ENCODE peak calls at places on chromosomes 4 and X, in eight cellular contexts. A, K, V, S, Q, Z, F and O are unnamed samples.

GRCh38 chrX:106734827-106735226 is 8.3 kb downstream of the RNF128 start:
- DNase-seq in A (no peak), K (no peak), V (no peak), S (no peak), Q (no peak), Z (no peak), F (no peak), O (no peak)

GRCh38 chr4:15132739-15133138 is 130.5 kb downstream of the CPEB2 start:
- DNase-seq in A (no peak), K (no peak), V (no peak), S (no peak), Q (no peak), Z (no peak), F (no peak), O (no peak)

GRCh38 chr4:94642561-94642866 is 115.2 kb upstream of the BMPR1B start:
- DNase-seq in A (no peak), K (no peak), V (peak; percentile 41), S (no peak), Q (no peak), Z (no peak), F (no peak), O (no peak)

GRCh38 chr4:10053635-10054453 is 32.5 kb upstream of the SLC2A9 start:
- DNase-seq in A (no peak), K (no peak), V (no peak), S (no peak), Q (no peak), Z (no peak), F (no peak), O (no peak)

GRCh38 chr4:153649572-153649991 is 34.5 kb upstream of the TLR2 start:
- DNase-seq in A (peak; percentile 61), K (no peak), V (peak; percentile 56), S (no peak), Q (no peak), Z (no peak), F (no peak), O (no peak)

GRCh38 chr4:3851881-3852280 is 85.7 kb downstream of the ADRA2C start:
- DNase-seq in A (no peak), K (no peak), V (no peak), S (no peak), Q (peak; percentile 15), Z (no peak), F (no peak), O (no peak)

GRCh38 chr4:30295652-30296051 is 424.5 kb upstream of the PCDH7 start:
- DNase-seq in A (no peak), K (no peak), V (no peak), S (no peak), Q (no peak), Z (peak; percentile 6), F (no peak), O (no peak)

GRCh38 chrX:148051973-148052372 is 70.8 kb downstream of the FMR1NB start:
- DNase-seq in A (no peak), K (no peak), V (no peak), S (no peak), Q (no peak), Z (peak; percentile 41), F (no peak), O (no peak)

GRCh38 chrX:153966841-153967535 is 4.6 kb downstream of the HCFC1 start:
- DNase-seq in A (no peak), K (peak; percentile 30), V (peak; percentile 60), S (no peak), Q (peak; percentile 66), Z (no peak), F (no peak), O (no peak)
- H3K4me3 ChIP-seq in A (no peak overlapping the region), K (peak overlapping the region; percentile 93), V (no peak overlapping the region), S (no peak overlapping the region), Q (peak overlapping the region; percentile 94), Z (peak overlapping the region; percentile 17), F (peak overlapping the region; percentile 72), O (no peak overlapping the region)

DNA sequence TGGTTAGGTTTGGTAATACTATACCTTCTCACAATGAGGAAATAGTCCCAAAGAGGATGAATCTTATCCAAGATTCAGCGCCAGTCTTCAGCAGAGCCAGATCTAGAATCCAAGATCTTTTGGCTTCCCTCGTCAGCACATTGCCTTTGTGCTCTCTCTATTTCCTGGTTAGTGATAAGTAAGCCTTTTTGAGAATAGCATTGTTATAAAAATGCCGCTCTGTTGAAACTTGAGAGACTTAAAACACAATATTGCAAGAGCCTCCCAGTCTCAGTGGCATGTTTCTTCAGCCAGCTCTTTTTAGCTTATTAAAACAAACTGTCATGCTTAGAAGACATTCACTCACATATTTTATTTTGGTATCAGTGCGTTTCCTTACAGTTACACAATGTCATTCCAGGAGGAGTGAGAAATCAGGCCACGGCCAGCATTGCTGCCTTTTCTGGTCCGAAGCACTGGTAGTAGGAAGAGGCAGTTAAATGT is 141.4 kb downstream of the KLHL8 start:
- DNase-seq in A (no peak), K (no peak), V (peak; percentile 86), S (no peak), Q (no peak), Z (no peak), F (no peak), O (peak; percentile 84)
- H3K4me1 ChIP-seq in A (peaks cover 21% of the 10 kb centered on the region), K (peaks cover 8% of the 10 kb centered on the region), V (peaks cover 43% of the 10 kb centered on the region), S (peaks cover 38% of the 10 kb centered on the region), Q (peaks cover 6% of the 10 kb centered on the region), Z (peaks cover 58% of the 10 kb centered on the region), F (peaks cover 63% of the 10 kb centered on the region), O (no peaks in the 10 kb centered on the region)

GRCh38 chr4:147727476-147728028 is 4.3 kb upstream of the ARHGAP10 start:
- DNase-seq in A (peak; percentile 74), K (no peak), V (peak; percentile 44), S (no peak), Q (no peak), Z (no peak), F (no peak), O (no peak)

GRCh38 chr4:147723316-147723715 is 8.6 kb upstream of the ARHGAP10 start:
- DNase-seq in A (no peak), K (no peak), V (peak; percentile 17), S (no peak), Q (no peak), Z (no peak), F (no peak), O (no peak)

GRCh38 chr4:147725673-147726072 is 6.2 kb upstream of the ARHGAP10 start:
- DNase-seq in A (peak; percentile 64), K (no peak), V (peak; percentile 49), S (no peak), Q (no peak), Z (no peak), F (no peak), O (no peak)

GRCh38 chr4:147730333-147730732 is 1.6 kb upstream of the ARHGAP10 start:
- DNase-seq in A (no peak), K (no peak), V (peak; percentile 36), S (no peak), Q (no peak), Z (no peak), F (no peak), O (no peak)

GRCh38 chr4:147724468-147725201 is 7.3 kb upstream of the ARHGAP10 start:
- DNase-seq in A (no peak), K (no peak), V (no peak), S (no peak), Q (no peak), Z (no peak), F (no peak), O (no peak)
- H3K9me3 ChIP-seq in A (no peaks in the 10 kb centered on the region), K (no peaks in the 10 kb centered on the region), V (no peaks in the 10 kb centered on the region), S (no peaks in the 10 kb centered on the region), Q (no peaks in the 10 kb centered on the region), Z (no peaks in the 10 kb centered on the region), F (no peaks in the 10 kb centered on the region), O (no peaks in the 10 kb centered on the region)

DNA sequence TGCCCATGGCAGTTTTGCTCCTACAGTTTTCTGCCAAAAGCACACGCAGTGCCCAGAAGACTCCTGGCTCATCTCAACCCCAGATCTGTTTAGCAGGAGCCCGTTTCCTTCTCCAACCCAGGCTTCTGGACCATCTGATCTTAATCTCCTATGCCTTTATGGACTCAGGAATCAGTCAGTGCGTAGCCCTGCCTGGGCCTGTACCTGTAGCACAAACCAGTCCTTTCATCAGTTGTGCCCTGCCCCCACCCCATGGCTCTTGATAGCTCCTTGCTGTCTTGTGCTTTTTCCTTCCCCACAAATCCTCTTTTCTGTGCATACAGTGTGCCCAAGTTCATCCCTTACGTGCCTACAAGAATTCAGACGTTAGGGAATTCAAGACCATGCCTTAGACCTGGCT is 1.5 kb downstream of the ZNF718 start:
- DNase-seq in A (peak; percentile 30), K (no peak), V (no peak), S (no peak), Q (no peak), Z (no peak), F (no peak), O (no peak)
- H3K4me3 ChIP-seq in A (peak overlapping the region; percentile 90), K (peak overlapping the region; percentile 92), V (peak overlapping the region; percentile 86), S (no peak overlapping the region), Q (peak overlapping the region; percentile 96), Z (peak overlapping the region; percentile 75), F (peak overlapping the region; percentile 72), O (peak overlapping the region; percentile 88)

GRCh38 chrX:149286940-149287349 is 218.2 kb downstream of the IDS start:
- DNase-seq in A (peak; percentile 33), K (peak; percentile 1), V (peak; percentile 39), S (peak; percentile 48), Q (peak; percentile 29), Z (no peak), F (no peak), O (no peak)

GRCh38 chrX:149282909-149283308 is 222.2 kb downstream of the IDS start:
- DNase-seq in A (no peak), K (no peak), V (no peak), S (no peak), Q (no peak), Z (no peak), F (no peak), O (no peak)

GRCh38 chrX:149280011-149280410 is 225.1 kb downstream of the IDS start:
- DNase-seq in A (no peak), K (no peak), V (no peak), S (no peak), Q (no peak), Z (no peak), F (no peak), O (no peak)

GRCh38 chrX:149284616-149285015 is 220.5 kb downstream of the IDS start:
- DNase-seq in A (no peak), K (no peak), V (no peak), S (no peak), Q (no peak), Z (no peak), F (no peak), O (no peak)

GRCh38 chrX:149283853-149284252 is 221.3 kb downstream of the IDS start:
- DNase-seq in A (no peak), K (no peak), V (no peak), S (no peak), Q (no peak), Z (no peak), F (no peak), O (no peak)
- H3K4me1 ChIP-seq in A (no peaks in the 10 kb centered on the region), K (no peaks in the 10 kb centered on the region), V (no peaks in the 10 kb centered on the region), S (no peaks in the 10 kb centered on the region), Q (no peaks in the 10 kb centered on the region), Z (no peaks in the 10 kb centered on the region), F (no peaks in the 10 kb centered on the region), O (no peaks in the 10 kb centered on the region)

GRCh38 chr4:650951-651883 is 22.9 kb downstream of the ATP5ME start:
- DNase-seq in A (peak; percentile 7), K (no peak), V (no peak), S (no peak), Q (no peak), Z (peak; percentile 75), F (no peak), O (no peak)
- H3K9me3 ChIP-seq in A (no peaks in the 10 kb centered on the region), K (no peaks in the 10 kb centered on the region), V (no peaks in the 10 kb centered on the region), S (no peaks in the 10 kb centered on the region), Q (no peaks in the 10 kb centered on the region), Z (no peaks in the 10 kb centered on the region), F (no peaks in the 10 kb centered on the region), O (no peaks in the 10 kb centered on the region)

GRCh38 chr4:39614487-39615162 is 24.0 kb downstream of the SMIM14 start:
- DNase-seq in A (peak; percentile 64), K (no peak), V (peak; percentile 84), S (no peak), Q (no peak), Z (no peak), F (no peak), O (no peak)
- H3K4me3 ChIP-seq in A (no peak overlapping the region), K (no peak overlapping the region), V (no peak overlapping the region), S (no peak overlapping the region), Q (no peak overlapping the region), Z (no peak overlapping the region), F (no peak overlapping the region), O (no peak overlapping the region)